ENCODE peak calls at places on chromosomes 2 and 18, in five cellular contexts. R is upper lobe of left lung, U is K562, S is GM12878, Y is HepG2. X is an unnamed sample. For H3K36me3, the result is how much of the 10 kb centered on the place peaks cover.

GRCh38 chr2:174729797-174730529 is 34.3 kb downstream of the CHRNA1 start:
- ATAC-seq in R (no peak), U (no peak), S (peak), Y (peak), X (peak)

GRCh38 chr2:7452110-7452851 is 535.1 kb downstream of the RNF144A start:
- ATAC-seq in R (no peak), U (no peak), S (peak), Y (no peak), X (no peak)

GRCh38 chr2:240551809-240552208 is 6.0 kb downstream of the ANKMY1 start:
- ATAC-seq in R (no peak), U (no peak), S (peak), Y (no peak), X (no peak)

GRCh38 chr2:84539729-84540128 is 23.4 kb downstream of the DNAH6 start:
- ATAC-seq in R (no peak), U (no peak), S (no peak), Y (no peak), X (no peak)

GRCh38 chr2:237156857-237157550 is 71.3 kb downstream of the COPS8 start:
- ATAC-seq in R (no peak), U (no peak), S (no peak), Y (no peak), X (no peak)

GRCh38 chr18:55219823-55220222 is 260.6 kb upstream of the CCDC68 start:
- ATAC-seq in R (no peak), U (no peak), S (no peak), Y (no peak), X (no peak)

GRCh38 chr2:119174216-119174992 is 15.9 kb upstream of the C1QL2 start:
- ATAC-seq in R (no peak), U (peak), S (peak), Y (peak), X (no peak)

GRCh38 chr2:120562218-120563005 is 173.3 kb upstream of the GLI2 start:
- ATAC-seq in R (no peak), U (no peak), S (no peak), Y (no peak), X (no peak)

GRCh38 chr18:37084912-37085311 is 256.0 kb downstream of the KIAA1328 start:
- ATAC-seq in R (no peak), U (no peak), S (no peak), Y (no peak), X (no peak)

GRCh38 chr18:79797518-79798345 is at the start of gene KCNG2:
- ATAC-seq in R (no peak), U (no peak), S (peak), Y (peak), X (no peak)

GRCh38 chr2:232898592-232899541 is 28.8 kb downstream of the SNORC start:
- ATAC-seq in R (no peak), U (no peak), S (no peak), Y (no peak), X (no peak)

GRCh38 chr18:63106727-63107126 is 212.8 kb downstream of the BCL2 start:
- ATAC-seq in R (no peak), U (no peak), S (peak), Y (no peak), X (no peak)

GRCh38 chr2:16506366-16506765 is 159.3 kb downstream of the CYRIA start:
- ATAC-seq in R (no peak), U (peak), S (no peak), Y (no peak), X (no peak)

GRCh38 chr2:58358024-58358423 is 116.9 kb upstream of the FANCL start:
- ATAC-seq in R (no peak), U (no peak), S (no peak), Y (no peak), X (no peak)

GRCh38 chr2:199704358-199705238 is 146.4 kb downstream of the FTCDNL1 start:
- ATAC-seq in R (peak), U (peak), S (peak), Y (peak), X (no peak)

GRCh38 chr2:147862859-147863516 is 18.2 kb downstream of the ACVR2A start:
- ATAC-seq in R (no peak), U (no peak), S (peak), Y (peak), X (no peak)

GRCh38 chr2:188142636-188143035 is 149.0 kb upstream of the GULP1 start:
- ATAC-seq in R (no peak), U (no peak), S (no peak), Y (no peak), X (no peak)

GRCh38 chr2:30412392-30413321 is 34.4 kb upstream of the LCLAT1 start:
- ATAC-seq in R (peak), U (no peak), S (no peak), Y (no peak), X (peak)

GRCh38 chr2:177355874-177356273 is 36.7 kb upstream of the AGPS start:
- ATAC-seq in R (no peak), U (no peak), S (no peak), Y (no peak), X (no peak)

GRCh38 chr18:14947482-14948162 is 199.7 kb downstream of the ANKRD30B start:
- ATAC-seq in R (no peak), U (no peak), S (no peak), Y (no peak), X (no peak)

GRCh38 chr18:25732862-25733261 is 357.6 kb downstream of the SS18 start:
- ATAC-seq in R (no peak), U (no peak), S (no peak), Y (no peak), X (no peak)

GRCh38 chr18:48922203-48922800 is 28.5 kb downstream of the SMAD7 start:
- ATAC-seq in R (no peak), U (no peak), S (no peak), Y (no peak), X (no peak)

GRCh38 chr18:37783771-37784170 is 218.2 kb upstream of the CELF4 start:
- ATAC-seq in R (no peak), U (no peak), S (no peak), Y (no peak), X (no peak)

GRCh38 chr2:234973008-234973407 is 21.2 kb downstream of the SH3BP4 start:
- ATAC-seq in R (no peak), U (no peak), S (no peak), Y (no peak), X (no peak)

GRCh38 chr2:187916799-187917198 is 362.6 kb upstream of the TFPI start:
- ATAC-seq in R (no peak), U (no peak), S (no peak), Y (no peak), X (no peak)

GRCh38 chr18:36697905-36698304 is 130.9 kb downstream of the TPGS2 start:
- ATAC-seq in R (no peak), U (no peak), S (no peak), Y (no peak), X (peak)

GRCh38 chr2:16258350-16258749 is 318.0 kb downstream of the MYCN start:
- ATAC-seq in R (no peak), U (no peak), S (no peak), Y (no peak), X (no peak)

GRCh38 chr2:85933753-85934594 is 45.2 kb upstream of the ST3GAL5 start:
- ATAC-seq in R (no peak), U (peak), S (peak), Y (no peak), X (peak)

GRCh38 chr2:71713581-71714580 is 260.5 kb downstream of the DYSF start:
- ATAC-seq in R (no peak), U (no peak), S (no peak), Y (no peak), X (no peak)

GRCh38 chr2:65390134-65390533 is 42.3 kb downstream of the SPRED2 start:
- ATAC-seq in R (no peak), U (no peak), S (peak), Y (no peak), X (no peak)

GRCh38 chr2:7792031-7792651 is 874.9 kb downstream of the RNF144A start:
- ATAC-seq in R (peak), U (no peak), S (no peak), Y (peak), X (no peak)

GRCh38 chr2:190582761-190583506 is 48.4 kb upstream of the NEMP2 start:
- ATAC-seq in R (no peak), U (no peak), S (peak), Y (no peak), X (no peak)

GRCh38 chr2:120224735-120225548 is 1.7 kb upstream of the TMEM185B start:
- ATAC-seq in R (no peak), U (no peak), S (no peak), Y (no peak), X (no peak)

GRCh38 chr18:3256693-3257626 is 5.0 kb upstream of the MYL12B start:
- ATAC-seq in R (no peak), U (no peak), S (peak), Y (peak), X (peak)

GRCh38 chr2:106314427-106314826 is 120.3 kb upstream of the UXS1 start:
- ATAC-seq in R (no peak), U (no peak), S (no peak), Y (no peak), X (no peak)

GRCh38 chr2:217604527-217605279 is 398.1 kb downstream of the TNS1 start:
- ATAC-seq in R (no peak), U (no peak), S (no peak), Y (no peak), X (no peak)

GRCh38 chr2:232331071-232331470 is 47.5 kb upstream of the ALPP start:
- ATAC-seq in R (no peak), U (no peak), S (no peak), Y (no peak), X (no peak)

GRCh38 chr2:80105020-80105419 is 199.5 kb downstream of the LRRTM1 start:
- ATAC-seq in R (no peak), U (no peak), S (no peak), Y (no peak), X (no peak)

GRCh38 chr2:207135340-207135739 is 30.4 kb downstream of the KLF7 start:
- ATAC-seq in R (no peak), U (no peak), S (no peak), Y (no peak), X (no peak)

GRCh38 chr2:229104863-229105468 is 166.1 kb downstream of the PID1 start:
- ATAC-seq in R (no peak), U (no peak), S (no peak), Y (no peak), X (no peak)

GRCh38 chr2:197152451-197153228 is 157.9 kb downstream of the ANKRD44 start:
- ATAC-seq in R (peak), U (no peak), S (peak), Y (peak), X (peak)
- H3K4me3 ChIP-seq in R (no peak), U (no peak), S (peak), Y (no peak), X (no peak)

GRCh38 chr2:44672431-44672830 is 269.1 kb upstream of the SIX3 start:
- ATAC-seq in R (no peak), U (no peak), S (no peak), Y (no peak), X (no peak)
- H3K36me3 ChIP-seq in R (under half), U (under half), S (under half), Y (under half), X (under half)

GRCh38 chr18:67597759-67598158 is 81.2 kb upstream of the DSEL start:
- ATAC-seq in R (no peak), U (no peak), S (no peak), Y (no peak), X (no peak)
- TF ChIP-seq EP300 in R (no peak), U (no peak), S (no peak), Y (no peak), X (no peak)

GRCh38 chr2:27216416-27217137 is 592 bp upstream of the CAD start:
- ATAC-seq in R (no peak), U (no peak), S (no peak), Y (no peak), X (no peak)

GRCh38 chr2:27221166-27221565 is 4.0 kb downstream of the CAD start:
- ATAC-seq in R (no peak), U (no peak), S (no peak), Y (no peak), X (no peak)

GRCh38 chr2:27217173-27218121 is at the start of gene CAD:
- ATAC-seq in R (peak), U (peak), S (peak), Y (peak), X (peak)

GRCh38 chr2:27220091-27220490 is 2.9 kb downstream of the CAD start:
- ATAC-seq in R (no peak), U (no peak), S (no peak), Y (no peak), X (no peak)

GRCh38 chr2:27218614-27219013 is 1.4 kb downstream of the CAD start:
- ATAC-seq in R (no peak), U (no peak), S (no peak), Y (no peak), X (no peak)
- H3K4me3 ChIP-seq in R (no peak), U (peak), S (peak), Y (no peak), X (no peak)

GRCh38 chr2:239135531-239135930 is 265.3 kb downstream of the HDAC4 start:
- ATAC-seq in R (no peak), U (no peak), S (no peak), Y (no peak), X (no peak)

GRCh38 chr2:239136762-239137161 is 264.1 kb downstream of the HDAC4 start:
- ATAC-seq in R (no peak), U (no peak), S (no peak), Y (no peak), X (no peak)

GRCh38 chr2:239137165-239137889 is 263.5 kb downstream of the HDAC4 start:
- ATAC-seq in R (no peak), U (no peak), S (no peak), Y (no peak), X (no peak)

GRCh38 chr2:239137890-239138283 is 262.9 kb downstream of the HDAC4 start:
- ATAC-seq in R (no peak), U (no peak), S (no peak), Y (no peak), X (no peak)

GRCh38 chr2:239136203-239136602 is 264.6 kb downstream of the HDAC4 start:
- ATAC-seq in R (no peak), U (no peak), S (no peak), Y (no peak), X (no peak)
- H3K36me3 ChIP-seq in R (half or more), U (under half), S (under half), Y (half or more), X (half or more)

GRCh38 chr2:43538034-43538670 is 57.7 kb downstream of the THADA start:
- ATAC-seq in R (no peak), U (no peak), S (no peak), Y (no peak), X (no peak)

GRCh38 chr2:43542285-43542933 is 53.4 kb downstream of the THADA start:
- ATAC-seq in R (no peak), U (peak), S (peak), Y (no peak), X (no peak)

GRCh38 chr2:43539436-43539835 is 56.4 kb downstream of the THADA start:
- ATAC-seq in R (no peak), U (no peak), S (no peak), Y (no peak), X (no peak)

GRCh38 chr2:43541165-43541564 is 54.7 kb downstream of the THADA start:
- ATAC-seq in R (no peak), U (no peak), S (no peak), Y (no peak), X (no peak)

DNA sequence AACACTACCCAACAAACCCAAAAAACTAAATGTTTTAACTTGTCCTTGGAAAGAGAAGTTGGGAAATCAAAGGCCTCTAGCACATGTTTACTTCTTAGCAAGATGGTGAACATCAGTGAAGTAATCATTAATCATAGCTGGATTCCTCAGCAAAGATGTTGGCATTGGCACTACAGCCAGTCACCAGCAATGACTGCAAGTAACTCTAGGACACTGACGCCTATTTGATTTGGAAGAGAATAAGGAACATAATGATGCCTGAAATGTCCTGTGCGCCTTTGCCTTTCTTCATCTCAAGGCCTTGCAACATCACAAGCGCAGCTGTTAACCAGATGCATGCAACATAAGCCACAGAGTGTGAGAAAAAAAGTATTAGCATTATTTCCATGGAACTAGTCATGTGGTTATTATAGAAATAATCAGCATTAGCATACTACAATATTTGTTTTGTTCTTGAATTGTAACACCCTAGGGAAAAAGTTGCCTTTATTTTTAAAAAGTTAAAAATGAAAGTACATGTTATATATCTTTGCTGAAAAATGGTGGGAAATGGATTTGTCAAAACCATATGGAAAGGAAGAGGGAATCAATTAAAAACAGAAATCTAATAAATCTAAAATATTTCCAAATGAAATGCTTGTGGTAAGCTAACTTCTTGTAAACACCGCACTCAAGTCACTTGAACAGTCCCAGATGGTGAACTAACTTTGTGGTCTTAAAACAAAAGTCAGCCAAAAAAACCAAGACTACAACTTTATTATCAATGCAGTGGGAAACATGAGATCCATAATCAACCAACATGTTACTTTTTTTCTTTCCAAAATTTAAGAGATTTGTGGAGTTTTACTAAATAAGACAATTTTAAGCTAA is 55.6 kb downstream of the THADA start:
- ATAC-seq in R (peak), U (no peak), S (no peak), Y (no peak), X (peak)
- TF ChIP-seq EP300 in R (peak), U (no peak), S (no peak), Y (no peak), X (no peak)

GRCh38 chr2:28753043-28753683 is 1.5 kb downstream of the PPP1CB start:
- ATAC-seq in R (no peak), U (peak), S (no peak), Y (no peak), X (peak)

GRCh38 chr2:28752608-28752984 is 966 bp downstream of the PPP1CB start:
- ATAC-seq in R (no peak), U (no peak), S (no peak), Y (no peak), X (no peak)

GRCh38 chr2:28754321-28754720 is 2.7 kb downstream of the PPP1CB start:
- ATAC-seq in R (no peak), U (no peak), S (no peak), Y (no peak), X (no peak)

GRCh38 chr2:28751956-28752607 is 452 bp downstream of the PPP1CB start:
- ATAC-seq in R (peak), U (peak), S (peak), Y (peak), X (peak)

DNA sequence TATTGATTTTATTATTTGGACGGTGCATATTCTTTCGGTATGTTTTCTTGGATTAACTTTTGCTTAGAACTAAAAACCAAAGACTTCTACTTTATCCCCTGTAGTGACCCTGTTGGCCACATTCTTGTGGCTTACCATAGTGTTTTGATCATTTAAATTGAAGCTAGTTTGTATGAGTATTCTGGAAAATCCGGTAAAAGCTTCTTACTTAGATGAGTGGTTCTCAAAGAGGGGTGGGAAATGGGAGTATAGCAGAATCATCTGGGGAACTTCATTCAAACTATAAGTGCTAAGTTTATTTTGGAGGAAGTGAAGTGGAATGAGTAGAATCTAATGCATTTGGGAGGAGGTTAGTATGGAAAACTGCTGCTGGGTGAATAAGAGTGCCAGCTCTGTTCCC is 3.8 kb downstream of the PPP1CB start:
- ATAC-seq in R (no peak), U (no peak), S (no peak), Y (no peak), X (no peak)
- H3K4me3 ChIP-seq in R (peak), U (no peak), S (peak), Y (no peak), X (peak)

DNA sequence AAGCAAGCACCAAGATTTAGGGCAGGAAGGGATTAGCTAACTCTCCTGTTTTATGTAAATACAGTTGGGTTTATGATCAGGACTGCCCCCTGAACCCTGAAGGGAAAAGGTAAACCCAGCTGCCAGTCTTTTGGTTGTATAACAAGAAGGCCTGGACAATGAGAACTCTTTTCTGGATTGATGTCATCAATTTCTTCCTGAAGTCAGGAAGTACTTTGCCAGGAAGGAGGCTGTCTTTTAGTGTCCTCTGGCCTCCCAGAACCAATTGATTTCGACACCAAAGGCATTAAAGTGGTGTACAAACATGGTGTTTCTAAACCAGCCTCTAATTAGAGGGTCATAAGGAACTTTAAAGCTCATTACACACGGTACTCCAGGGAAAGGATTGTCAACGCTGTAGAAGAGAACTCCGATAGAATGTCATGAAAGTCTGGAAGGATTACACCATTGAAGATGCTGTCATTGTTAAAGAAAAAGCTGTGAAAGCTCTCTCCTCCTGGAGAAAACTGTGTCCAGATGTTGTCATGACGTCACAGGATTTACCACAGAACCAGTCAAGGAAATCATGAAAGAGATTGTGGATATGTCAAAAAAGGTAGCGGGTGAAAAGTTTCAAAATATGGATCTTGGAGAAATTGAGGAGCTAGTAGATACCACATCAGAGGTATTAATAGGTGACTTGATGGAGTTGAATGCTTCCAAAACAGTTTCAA is 78.8 kb downstream of the ANKRD12 start:
- ATAC-seq in R (no peak), U (no peak), S (no peak), Y (peak), X (no peak)
- H3K36me3 ChIP-seq in R (under half), U (half or more), S (under half), Y (under half), X (under half)